ENCODE peak calls at places on chromosomes 16 and 17, in ten cellular contexts. A, N, Q, O, V, S, E, I, J and G are unnamed samples.

GRCh38 chr16:87389245-87389644 is 2.9 kb upstream of the MAP1LC3B start:
- DNase-seq in O (no peak), E (no peak), A (no peak), S (no peak), I (no peak), N (no peak), Q (no peak), V (no peak), J (no peak), G (no peak)

GRCh38 chr16:70579648-70580630 is 56.3 kb downstream of the SF3B3 start:
- DNase-seq in I (peak; percentile 19), J (peak; percentile 51), S (no peak), V (no peak), Q (no peak), O (peak; percentile 78), E (peak; percentile 45), A (no peak), N (peak; percentile 60), G (no peak)

GRCh38 chr17:64148699-64149098 is 18.8 kb upstream of the ERN1 start:
- DNase-seq in I (peak; percentile 43), E (peak; percentile 45), Q (no peak), S (no peak), V (no peak), J (no peak), A (no peak), O (peak; percentile 85), N (no peak), G (peak; percentile 29)

GRCh38 chr16:50027829-50028228 is 2.8 kb downstream of the CNEP1R1 start:
- DNase-seq in Q (no peak), S (no peak), J (no peak), I (no peak), A (no peak), V (no peak), N (no peak), O (no peak), E (no peak), G (no peak)

GRCh38 chr16:67036323-67036741 is 7.4 kb downstream of the CBFB start:
- DNase-seq in V (no peak), E (no peak), J (no peak), S (no peak), A (no peak), N (peak; percentile 47), Q (no peak), I (no peak), O (no peak), G (peak; percentile 26)

GRCh38 chr17:76438906-76439305 is 14.0 kb downstream of the UBE2O start:
- DNase-seq in E (no peak), S (no peak), N (no peak), J (no peak), O (no peak), Q (no peak), V (no peak), I (no peak), A (no peak), G (no peak)

GRCh38 chr17:29827179-29827578 is 102.8 kb downstream of the SSH2 start:
- DNase-seq in V (no peak), Q (no peak), O (no peak), I (no peak), N (no peak), E (no peak), A (no peak), J (no peak), S (no peak), G (no peak)

GRCh38 chr17:14396542-14396941 is 95.7 kb downstream of the HS3ST3B1 start:
- DNase-seq in A (peak; percentile 7), E (no peak), J (no peak), I (no peak), N (no peak), O (no peak), Q (no peak), V (no peak), S (no peak), G (peak; percentile 37)

GRCh38 chr16:546909-547770 is 13.1 kb upstream of the PRR35 start:
- DNase-seq in I (peak; percentile 69), N (peak; percentile 95), E (peak; percentile 54), Q (no peak), V (peak; percentile 95), S (no peak), A (peak; percentile 57), J (peak; percentile 86), O (peak; percentile 90), G (peak; percentile 58)

GRCh38 chr17:49325980-49326379 is 36.1 kb downstream of the ZNF652 start:
- DNase-seq in V (no peak), S (no peak), J (no peak), E (no peak), I (no peak), N (no peak), Q (no peak), O (no peak), A (no peak), G (no peak)

GRCh38 chr16:57373117-57373947 is 1.0 kb downstream of the CX3CL1 start:
- DNase-seq in E (no peak), Q (no peak), N (peak; percentile 30), A (no peak), V (no peak), S (no peak), O (no peak), J (no peak), I (no peak), G (no peak)

GRCh38 chr16:9058211-9058610 is 33.2 kb upstream of the HAPSTR1 start:
- DNase-seq in I (no peak), E (no peak), N (no peak), V (no peak), O (no peak), J (no peak), A (no peak), Q (no peak), S (no peak), G (no peak)

GRCh38 chr16:63813862-63814261 is 1308.0 kb downstream of the CDH11 start:
- DNase-seq in E (no peak), O (no peak), V (no peak), Q (no peak), N (no peak), A (no peak), J (no peak), I (no peak), S (no peak), G (no peak)

GRCh38 chr17:59154721-59155438 is at the start of gene SKA2:
- DNase-seq in N (peak; percentile 98), J (peak; percentile 97), O (peak; percentile 97), A (no peak), Q (no peak), E (peak; percentile 98), S (peak; percentile 92), V (peak; percentile 20), I (peak; percentile 85), G (no peak)

GRCh38 chr17:81910840-81911276 is 341 bp downstream of the PCYT2 start:
- DNase-seq in E (no peak), A (no peak), Q (no peak), I (no peak), S (no peak), N (no peak), V (no peak), J (peak; percentile 36), O (no peak), G (no peak)

GRCh38 chr17:81911277-81911961 is at the start of gene PCYT2:
- DNase-seq in V (peak; percentile 83), A (peak; percentile 77), O (peak; percentile 97), N (peak; percentile 94), J (peak; percentile 96), I (peak; percentile 100), Q (peak; percentile 51), S (peak; percentile 53), E (peak; percentile 89), G (peak; percentile 74)

GRCh38 chr17:81912441-81913309 is 1.5 kb upstream of the PCYT2 start:
- DNase-seq in V (no peak), Q (no peak), J (no peak), I (no peak), E (no peak), N (no peak), S (no peak), O (no peak), A (no peak), G (no peak)

GRCh38 chr17:81913394-81914102 is 2.3 kb upstream of the PCYT2 start:
- DNase-seq in J (no peak), O (no peak), V (no peak), Q (no peak), A (no peak), S (no peak), I (no peak), N (no peak), E (no peak), G (no peak)

DNA sequence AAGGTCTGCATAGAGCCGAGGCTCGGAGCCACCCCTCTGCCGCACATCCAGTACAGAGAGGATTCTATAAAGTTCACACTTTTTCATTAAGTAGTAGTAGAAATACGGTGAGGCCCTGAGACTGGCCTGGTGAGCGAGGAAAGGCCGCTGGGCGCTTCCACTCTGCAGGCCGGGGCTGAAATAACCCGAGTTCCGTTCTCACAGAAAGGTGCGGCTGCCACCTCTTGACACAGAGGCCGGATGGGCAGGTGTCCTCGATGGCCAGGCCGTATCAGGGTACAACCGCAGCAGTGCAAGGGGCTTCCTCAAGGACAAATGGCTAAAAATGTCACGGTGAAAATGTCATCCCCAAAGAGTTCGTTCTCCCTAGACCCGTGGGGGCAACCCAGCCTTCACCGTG is 770 bp upstream of the PCYT2 start:
- DNase-seq in Q (no peak), S (no peak), E (no peak), N (no peak), J (no peak), V (no peak), O (no peak), I (no peak), A (no peak), G (no peak)
- TF ChIP-seq CTCF in Q (no peak), S (no peak), E (no peak), N (no peak), J (no peak), V (no peak), O (no peak), I (no peak), A (no peak), G (no peak)

GRCh38 chr17:16272111-16272510 is 55.1 kb downstream of the PIGL start:
- DNase-seq in A (no peak), E (no peak), J (no peak), I (no peak), O (no peak), N (no peak), S (no peak), V (no peak), Q (no peak), G (no peak)
- H3K4me3 ChIP-seq in A (no peak overlapping the region), E (no peak overlapping the region), J (no peak overlapping the region), I (no peak overlapping the region), O (no peak overlapping the region), N (no peak overlapping the region), S (no peak overlapping the region), V (no peak overlapping the region), Q (no peak overlapping the region), G (no peak overlapping the region)

GRCh38 chr17:7982666-7983065 is 19.7 kb upstream of the GUCY2D start:
- DNase-seq in O (no peak), E (no peak), S (no peak), V (no peak), J (no peak), A (peak; percentile 49), N (no peak), Q (peak; percentile 22), I (no peak), G (peak; percentile 12)
- TF ChIP-seq CTCF in O (no peak), E (no peak), S (no peak), V (no peak), J (no peak), A (peak; percentile 32), N (peak; percentile 1), Q (no peak), I (peak; percentile 48), G (peak; percentile 21)

DNA sequence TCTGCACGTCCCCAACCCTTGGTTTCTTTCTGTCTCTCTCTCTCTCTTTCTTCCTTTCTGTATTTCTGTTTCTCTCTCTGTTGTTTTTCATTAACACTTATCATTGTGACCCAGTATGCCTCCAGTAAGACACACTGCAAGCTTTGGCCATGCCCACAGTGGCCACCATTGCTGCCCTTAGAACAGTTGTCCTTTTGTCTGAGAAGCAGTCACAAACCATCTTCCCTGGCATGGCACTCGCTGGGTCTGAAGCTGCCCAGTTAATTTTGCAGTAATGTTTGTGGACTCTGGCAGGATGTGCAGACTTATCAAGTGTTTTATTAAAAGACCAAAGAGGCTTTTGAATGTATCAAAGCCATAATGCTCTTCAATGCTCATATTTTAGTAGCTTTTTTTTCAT is 146.9 kb downstream of the MSI2 start:
- DNase-seq in J (no peak), Q (no peak), E (no peak), V (no peak), A (no peak), I (no peak), S (no peak), O (no peak), N (no peak), G (no peak)
- H3K4me3 ChIP-seq in J (no peak overlapping the region), Q (no peak overlapping the region), E (no peak overlapping the region), V (no peak overlapping the region), A (no peak overlapping the region), I (no peak overlapping the region), S (no peak overlapping the region), O (no peak overlapping the region), N (no peak overlapping the region), G (no peak overlapping the region)